ENCODE peak calls at places on chromosomes 2 and 18, in four cellular contexts. One of them, this sample, is unnamed.
A peak's percentile ranks its signal among the peaks of the same experiment; 100 is the strongest.

GRCh38 chr2:171347591-171348032 is 86.2 kb downstream of the METTL8 start:
- DNase-seq in NCI-H510A: no peak
- DNase-seq in ACHN: peak; percentile 91
- DNase-seq in activated CD8-positive, alpha-beta memory T cell treated with anti-CD3 and anti-CD28 coated beads for 1 hour: no peak
- DNase-seq in this sample: no peak

GRCh38 chr18:51614033-51614432 is 416.6 kb upstream of the MEX3C start:
- DNase-seq in ACHN: no peak
- DNase-seq in activated CD8-positive, alpha-beta memory T cell treated with anti-CD3 and anti-CD28 coated beads for 1 hour: no peak
- DNase-seq in NCI-H510A: no peak
- DNase-seq in this sample: peak; percentile 31

GRCh38 chr2:140376686-140377085 is 1596.5 kb upstream of the NXPH2 start:
- DNase-seq in activated CD8-positive, alpha-beta memory T cell treated with anti-CD3 and anti-CD28 coated beads for 1 hour: no peak
- DNase-seq in ACHN: no peak
- DNase-seq in NCI-H510A: no peak
- DNase-seq in this sample: no peak

GRCh38 chr2:218229851-218230250 is 12.9 kb downstream of the ARPC2 start:
- DNase-seq in NCI-H510A: no peak
- DNase-seq in activated CD8-positive, alpha-beta memory T cell treated with anti-CD3 and anti-CD28 coated beads for 1 hour: no peak
- DNase-seq in ACHN: peak; percentile 43
- DNase-seq in this sample: no peak

GRCh38 chr18:31426021-31426420 is 21.5 kb upstream of the DSG3 start:
- DNase-seq in ACHN: no peak
- DNase-seq in activated CD8-positive, alpha-beta memory T cell treated with anti-CD3 and anti-CD28 coated beads for 1 hour: no peak
- DNase-seq in NCI-H510A: no peak
- DNase-seq in this sample: no peak

GRCh38 chr2:174827371-174828369 is 63.4 kb upstream of the CHRNA1 start:
- DNase-seq in ACHN: no peak
- DNase-seq in NCI-H510A: no peak
- DNase-seq in activated CD8-positive, alpha-beta memory T cell treated with anti-CD3 and anti-CD28 coated beads for 1 hour: no peak
- DNase-seq in this sample: peak; percentile 39

GRCh38 chr2:133988316-133988891 is 265.5 kb upstream of the MGAT5 start:
- DNase-seq in ACHN: no peak
- DNase-seq in activated CD8-positive, alpha-beta memory T cell treated with anti-CD3 and anti-CD28 coated beads for 1 hour: no peak
- DNase-seq in NCI-H510A: no peak
- DNase-seq in this sample: no peak

GRCh38 chr2:11013196-11013595 is 101.5 kb downstream of the KCNF1 start:
- DNase-seq in activated CD8-positive, alpha-beta memory T cell treated with anti-CD3 and anti-CD28 coated beads for 1 hour: no peak
- DNase-seq in NCI-H510A: no peak
- DNase-seq in ACHN: no peak
- DNase-seq in this sample: no peak

GRCh38 chr2:205460217-205460616 is 222.1 kb upstream of the NRP2 start:
- DNase-seq in activated CD8-positive, alpha-beta memory T cell treated with anti-CD3 and anti-CD28 coated beads for 1 hour: no peak
- DNase-seq in NCI-H510A: no peak
- DNase-seq in ACHN: no peak
- DNase-seq in this sample: no peak

GRCh38 chr2:95323347-95324155 is 26.4 kb downstream of the KCNIP3 start:
- DNase-seq in ACHN: peak; percentile 63
- DNase-seq in NCI-H510A: no peak
- DNase-seq in activated CD8-positive, alpha-beta memory T cell treated with anti-CD3 and anti-CD28 coated beads for 1 hour: no peak
- DNase-seq in this sample: no peak

GRCh38 chr18:50654658-50655550 is 95.0 kb downstream of the MAPK4 start:
- DNase-seq in ACHN: no peak
- DNase-seq in NCI-H510A: no peak
- DNase-seq in activated CD8-positive, alpha-beta memory T cell treated with anti-CD3 and anti-CD28 coated beads for 1 hour: no peak
- DNase-seq in this sample: no peak

GRCh38 chr2:9777081-9777480 is 66.2 kb upstream of the TAF1B start:
- DNase-seq in activated CD8-positive, alpha-beta memory T cell treated with anti-CD3 and anti-CD28 coated beads for 1 hour: no peak
- DNase-seq in NCI-H510A: no peak
- DNase-seq in ACHN: no peak
- DNase-seq in this sample: no peak

GRCh38 chr2:82731824-82732223 is 1727.3 kb downstream of the SUCLG1 start:
- DNase-seq in activated CD8-positive, alpha-beta memory T cell treated with anti-CD3 and anti-CD28 coated beads for 1 hour: no peak
- DNase-seq in ACHN: no peak
- DNase-seq in NCI-H510A: no peak
- DNase-seq in this sample: no peak

GRCh38 chr2:150476213-150476740 is 11.2 kb downstream of the RND3 start:
- DNase-seq in ACHN: no peak
- DNase-seq in activated CD8-positive, alpha-beta memory T cell treated with anti-CD3 and anti-CD28 coated beads for 1 hour: no peak
- DNase-seq in NCI-H510A: no peak
- DNase-seq in this sample: no peak

GRCh38 chr2:84302513-84303412 is 156.3 kb downstream of the SUCLG1 start:
- DNase-seq in NCI-H510A: no peak
- DNase-seq in ACHN: peak; percentile 63
- DNase-seq in activated CD8-positive, alpha-beta memory T cell treated with anti-CD3 and anti-CD28 coated beads for 1 hour: no peak
- DNase-seq in this sample: peak; percentile 7

GRCh38 chr2:48315847-48316194 is 214.1 kb upstream of the STON1 start:
- DNase-seq in activated CD8-positive, alpha-beta memory T cell treated with anti-CD3 and anti-CD28 coated beads for 1 hour: no peak
- DNase-seq in ACHN: peak; percentile 60
- DNase-seq in NCI-H510A: no peak
- DNase-seq in this sample: no peak

GRCh38 chr18:79396431-79397287 is 929 bp downstream of the NFATC1 start:
- DNase-seq in activated CD8-positive, alpha-beta memory T cell treated with anti-CD3 and anti-CD28 coated beads for 1 hour: no peak
- DNase-seq in ACHN: peak; percentile 42
- DNase-seq in NCI-H510A: no peak
- DNase-seq in this sample: no peak

This sample was measured in glomerular endothelial cell.